ENCODE peak calls at places on chromosomes 1 and 21, in five cellular contexts. One of them, this sample, is unnamed. For H3K36me3 and H3K4me1, the result is how much of the 10 kb centered on the place peaks cover.

GRCh38 chr1:193185861-193186714 is at the start of gene B3GALT2:
- DNase-seq in naive thymus-derived CD4-positive, alpha-beta T cell: peak
- DNase-seq in left ventricle myocardium inferior: no peak
- DNase-seq in PC-9: no peak
- DNase-seq in CD8-positive, alpha-beta memory T cell: peak
- DNase-seq in this sample: peak

GRCh38 chr1:246214708-246215504 is 292.2 kb downstream of the SMYD3 start:
- DNase-seq in naive thymus-derived CD4-positive, alpha-beta T cell: no peak
- DNase-seq in left ventricle myocardium inferior: no peak
- DNase-seq in PC-9: no peak
- DNase-seq in CD8-positive, alpha-beta memory T cell: no peak
- DNase-seq in this sample: no peak

GRCh38 chr1:63189677-63190076 is 132.7 kb upstream of the FOXD3 start:
- DNase-seq in naive thymus-derived CD4-positive, alpha-beta T cell: no peak
- DNase-seq in left ventricle myocardium inferior: no peak
- DNase-seq in PC-9: no peak
- DNase-seq in CD8-positive, alpha-beta memory T cell: no peak
- DNase-seq in this sample: no peak

GRCh38 chr21:46217511-46218196 is 10.9 kb downstream of the LSS start:
- DNase-seq in naive thymus-derived CD4-positive, alpha-beta T cell: no peak
- DNase-seq in left ventricle myocardium inferior: no peak
- DNase-seq in PC-9: no peak
- DNase-seq in CD8-positive, alpha-beta memory T cell: no peak
- DNase-seq in this sample: no peak

GRCh38 chr1:43799656-43800629 is 92.6 kb downstream of the ST3GAL3 start:
- DNase-seq in naive thymus-derived CD4-positive, alpha-beta T cell: no peak
- DNase-seq in left ventricle myocardium inferior: no peak
- DNase-seq in PC-9: no peak
- DNase-seq in CD8-positive, alpha-beta memory T cell: no peak
- DNase-seq in this sample: no peak

GRCh38 chr21:27393726-27394125 is 426.8 kb upstream of the ADAMTS5 start:
- DNase-seq in naive thymus-derived CD4-positive, alpha-beta T cell: no peak
- DNase-seq in left ventricle myocardium inferior: no peak
- DNase-seq in PC-9: no peak
- DNase-seq in CD8-positive, alpha-beta memory T cell: no peak
- DNase-seq in this sample: no peak

GRCh38 chr1:40921981-40922677 is 57.4 kb upstream of the CTPS1 start:
- DNase-seq in naive thymus-derived CD4-positive, alpha-beta T cell: no peak
- DNase-seq in left ventricle myocardium inferior: no peak
- DNase-seq in PC-9: no peak
- DNase-seq in CD8-positive, alpha-beta memory T cell: no peak
- DNase-seq in this sample: no peak

GRCh38 chr1:201703646-201704438 is 125.1 kb upstream of the IPO9 start:
- DNase-seq in naive thymus-derived CD4-positive, alpha-beta T cell: peak
- DNase-seq in left ventricle myocardium inferior: peak
- DNase-seq in PC-9: peak
- DNase-seq in CD8-positive, alpha-beta memory T cell: peak
- DNase-seq in this sample: peak

GRCh38 chr1:11062965-11063401 is 3.2 kb upstream of the SRM start:
- DNase-seq in naive thymus-derived CD4-positive, alpha-beta T cell: no peak
- DNase-seq in left ventricle myocardium inferior: no peak
- DNase-seq in PC-9: no peak
- DNase-seq in CD8-positive, alpha-beta memory T cell: no peak
- DNase-seq in this sample: no peak

GRCh38 chr1:47423872-47424271 is 7.8 kb downstream of the FOXE3 start:
- DNase-seq in naive thymus-derived CD4-positive, alpha-beta T cell: no peak
- DNase-seq in left ventricle myocardium inferior: no peak
- DNase-seq in PC-9: no peak
- DNase-seq in CD8-positive, alpha-beta memory T cell: no peak
- DNase-seq in this sample: no peak

GRCh38 chr1:163295949-163296348 is 25.8 kb upstream of the NUF2 start:
- DNase-seq in naive thymus-derived CD4-positive, alpha-beta T cell: no peak
- DNase-seq in left ventricle myocardium inferior: no peak
- DNase-seq in PC-9: no peak
- DNase-seq in CD8-positive, alpha-beta memory T cell: no peak
- DNase-seq in this sample: no peak

GRCh38 chr21:43916691-43917514 is 51.9 kb downstream of the AGPAT3 start:
- DNase-seq in naive thymus-derived CD4-positive, alpha-beta T cell: peak
- DNase-seq in left ventricle myocardium inferior: no peak
- DNase-seq in PC-9: no peak
- DNase-seq in CD8-positive, alpha-beta memory T cell: peak
- DNase-seq in this sample: peak

GRCh38 chr21:42324896-42325295 is 9.7 kb upstream of the TFF3 start:
- DNase-seq in naive thymus-derived CD4-positive, alpha-beta T cell: no peak
- DNase-seq in left ventricle myocardium inferior: no peak
- DNase-seq in PC-9: no peak
- DNase-seq in CD8-positive, alpha-beta memory T cell: no peak
- DNase-seq in this sample: no peak

GRCh38 chr1:157110686-157111085 is 11.1 kb upstream of the ETV3L start:
- DNase-seq in naive thymus-derived CD4-positive, alpha-beta T cell: no peak
- DNase-seq in left ventricle myocardium inferior: no peak
- DNase-seq in PC-9: no peak
- DNase-seq in CD8-positive, alpha-beta memory T cell: no peak
- DNase-seq in this sample: no peak

GRCh38 chr21:43585924-43586411 is 73.3 kb downstream of the HSF2BP start:
- DNase-seq in naive thymus-derived CD4-positive, alpha-beta T cell: no peak
- DNase-seq in left ventricle myocardium inferior: no peak
- DNase-seq in PC-9: peak
- DNase-seq in CD8-positive, alpha-beta memory T cell: no peak
- DNase-seq in this sample: no peak

GRCh38 chr1:69157046-69157756 is 410.5 kb upstream of the LRRC7 start:
- DNase-seq in naive thymus-derived CD4-positive, alpha-beta T cell: no peak
- DNase-seq in left ventricle myocardium inferior: no peak
- DNase-seq in PC-9: no peak
- DNase-seq in CD8-positive, alpha-beta memory T cell: no peak
- DNase-seq in this sample: no peak

GRCh38 chr1:145845144-145845513 is 301 bp upstream of the NUDT17 start:
- DNase-seq in naive thymus-derived CD4-positive, alpha-beta T cell: no peak
- DNase-seq in left ventricle myocardium inferior: no peak
- DNase-seq in PC-9: no peak
- DNase-seq in CD8-positive, alpha-beta memory T cell: no peak
- DNase-seq in this sample: no peak

GRCh38 chr21:15365751-15366392 is 301.1 kb upstream of the NRIP1 start:
- DNase-seq in naive thymus-derived CD4-positive, alpha-beta T cell: no peak
- DNase-seq in left ventricle myocardium inferior: no peak
- DNase-seq in PC-9: no peak
- DNase-seq in CD8-positive, alpha-beta memory T cell: no peak
- DNase-seq in this sample: no peak

GRCh38 chr1:162557536-162557935 is 4.0 kb upstream of the UAP1 start:
- DNase-seq in naive thymus-derived CD4-positive, alpha-beta T cell: no peak
- DNase-seq in left ventricle myocardium inferior: no peak
- DNase-seq in PC-9: no peak
- DNase-seq in CD8-positive, alpha-beta memory T cell: no peak
- DNase-seq in this sample: no peak

GRCh38 chr1:120179420-120180348 is 3.4 kb upstream of the SEC22B start:
- DNase-seq in naive thymus-derived CD4-positive, alpha-beta T cell: no peak
- DNase-seq in left ventricle myocardium inferior: no peak
- DNase-seq in PC-9: peak
- DNase-seq in CD8-positive, alpha-beta memory T cell: no peak
- DNase-seq in this sample: no peak

GRCh38 chr1:174815036-174815435 is 184.7 kb upstream of the CACYBP start:
- DNase-seq in naive thymus-derived CD4-positive, alpha-beta T cell: no peak
- DNase-seq in left ventricle myocardium inferior: no peak
- DNase-seq in PC-9: peak
- DNase-seq in CD8-positive, alpha-beta memory T cell: no peak
- DNase-seq in this sample: no peak

GRCh38 chr1:84272401-84272800 is 29.1 kb upstream of the SAMD13 start:
- DNase-seq in naive thymus-derived CD4-positive, alpha-beta T cell: no peak
- DNase-seq in left ventricle myocardium inferior: no peak
- DNase-seq in PC-9: peak
- DNase-seq in CD8-positive, alpha-beta memory T cell: no peak
- DNase-seq in this sample: no peak

GRCh38 chr1:53683986-53684740 is 54.8 kb downstream of the GLIS1 start:
- DNase-seq in naive thymus-derived CD4-positive, alpha-beta T cell: no peak
- DNase-seq in left ventricle myocardium inferior: no peak
- DNase-seq in PC-9: no peak
- DNase-seq in CD8-positive, alpha-beta memory T cell: no peak
- DNase-seq in this sample: no peak

GRCh38 chr1:85278853-85279314 is 2.5 kb upstream of the BCL10 start:
- DNase-seq in naive thymus-derived CD4-positive, alpha-beta T cell: no peak
- DNase-seq in left ventricle myocardium inferior: no peak
- DNase-seq in PC-9: peak
- DNase-seq in CD8-positive, alpha-beta memory T cell: no peak
- DNase-seq in this sample: no peak

GRCh38 chr1:186482661-186483255 is 21.8 kb upstream of the PDC start:
- DNase-seq in naive thymus-derived CD4-positive, alpha-beta T cell: peak
- DNase-seq in left ventricle myocardium inferior: peak
- DNase-seq in PC-9: peak
- DNase-seq in CD8-positive, alpha-beta memory T cell: no peak
- DNase-seq in this sample: no peak

GRCh38 chr1:207186503-207186902 is 82.5 kb downstream of the C4BPA start:
- DNase-seq in naive thymus-derived CD4-positive, alpha-beta T cell: no peak
- DNase-seq in left ventricle myocardium inferior: no peak
- DNase-seq in PC-9: no peak
- DNase-seq in CD8-positive, alpha-beta memory T cell: no peak
- DNase-seq in this sample: no peak

GRCh38 chr1:66925944-66926343 is 1.2 kb downstream of the MIER1 start:
- DNase-seq in naive thymus-derived CD4-positive, alpha-beta T cell: no peak
- DNase-seq in left ventricle myocardium inferior: no peak
- DNase-seq in PC-9: no peak
- DNase-seq in CD8-positive, alpha-beta memory T cell: no peak
- DNase-seq in this sample: no peak

GRCh38 chr21:44914176-44914874 is 6.4 kb downstream of the ITGB2 start:
- DNase-seq in naive thymus-derived CD4-positive, alpha-beta T cell: peak
- DNase-seq in left ventricle myocardium inferior: peak
- DNase-seq in PC-9: peak
- DNase-seq in CD8-positive, alpha-beta memory T cell: peak
- DNase-seq in this sample: peak

DNA sequence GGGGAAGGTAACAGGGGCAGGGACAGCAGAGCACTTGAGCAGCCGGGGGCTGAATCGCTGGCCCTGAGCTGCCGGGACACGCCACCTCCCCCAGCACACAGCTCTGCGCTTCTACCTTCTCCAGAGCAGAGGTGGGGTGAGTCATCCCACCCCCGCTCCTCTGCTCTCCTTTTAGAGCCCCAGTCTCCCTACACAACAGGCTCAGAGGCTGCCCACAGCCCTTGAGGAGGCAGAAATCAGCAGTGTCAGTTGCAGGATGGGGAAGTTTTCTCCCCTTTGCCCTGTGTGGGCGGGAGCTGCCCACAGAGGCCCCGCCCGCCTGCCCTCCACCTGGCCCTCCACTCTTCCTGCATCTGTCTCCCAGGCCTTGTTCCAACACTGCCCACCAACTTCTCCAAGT is 94.6 kb downstream of the STUM start:
- DNase-seq in naive thymus-derived CD4-positive, alpha-beta T cell: no peak
- DNase-seq in left ventricle myocardium inferior: peak
- DNase-seq in PC-9: peak
- DNase-seq in CD8-positive, alpha-beta memory T cell: no peak
- DNase-seq in this sample: no peak
- H3K36me3 ChIP-seq in naive thymus-derived CD4-positive, alpha-beta T cell: under half
- H3K36me3 ChIP-seq in left ventricle myocardium inferior: half or more
- H3K36me3 ChIP-seq in PC-9: under half
- H3K36me3 ChIP-seq in CD8-positive, alpha-beta memory T cell: half or more
- H3K36me3 ChIP-seq in this sample: half or more

DNA sequence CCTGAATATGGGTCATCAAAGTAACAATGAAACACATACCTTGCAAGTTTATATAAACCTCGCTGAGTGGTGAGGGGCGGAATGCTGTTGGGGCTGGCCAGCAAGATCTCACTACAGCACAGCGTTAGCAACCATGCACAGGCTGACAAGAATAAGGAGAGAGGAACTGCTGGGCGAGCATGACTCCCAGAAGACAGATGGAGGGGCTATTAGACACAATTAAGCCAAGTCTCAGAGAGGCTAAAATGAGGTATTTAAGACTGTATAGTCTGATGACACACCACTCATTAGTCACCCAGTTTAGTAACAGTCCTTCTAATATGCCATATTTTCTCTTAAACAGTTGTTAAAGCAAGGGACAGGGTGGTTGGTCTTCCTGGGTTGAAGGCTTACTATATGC is 340.2 kb upstream of the NR5A2 start:
- DNase-seq in naive thymus-derived CD4-positive, alpha-beta T cell: no peak
- DNase-seq in left ventricle myocardium inferior: no peak
- DNase-seq in PC-9: no peak
- DNase-seq in CD8-positive, alpha-beta memory T cell: no peak
- DNase-seq in this sample: no peak
- H3K4me1 ChIP-seq in naive thymus-derived CD4-positive, alpha-beta T cell: under half
- H3K4me1 ChIP-seq in left ventricle myocardium inferior: under half
- H3K4me1 ChIP-seq in PC-9: under half
- H3K4me1 ChIP-seq in CD8-positive, alpha-beta memory T cell: under half
- H3K4me1 ChIP-seq in this sample: under half

DNA sequence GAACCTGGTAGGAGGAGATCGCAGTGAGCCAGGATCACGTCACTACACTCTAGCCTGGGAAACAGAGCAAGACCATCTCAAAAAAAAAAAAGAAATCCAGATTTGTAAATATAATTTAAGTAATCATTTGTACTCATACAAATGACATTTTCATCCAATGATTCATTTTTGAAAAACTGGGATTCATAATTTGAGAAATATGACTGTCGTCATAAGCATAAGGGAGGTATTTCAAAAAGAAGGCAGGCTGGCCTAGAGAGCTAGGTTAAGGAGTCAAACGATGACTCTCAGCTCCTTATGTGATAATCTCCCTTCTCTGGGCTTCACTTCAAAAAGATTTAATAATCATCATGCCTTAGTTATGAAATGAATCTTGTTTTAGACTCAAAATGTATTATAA is 2.3 kb downstream of the GART start:
- DNase-seq in naive thymus-derived CD4-positive, alpha-beta T cell: no peak
- DNase-seq in left ventricle myocardium inferior: no peak
- DNase-seq in PC-9: no peak
- DNase-seq in CD8-positive, alpha-beta memory T cell: no peak
- DNase-seq in this sample: no peak
- H3K36me3 ChIP-seq in naive thymus-derived CD4-positive, alpha-beta T cell: under half
- H3K36me3 ChIP-seq in left ventricle myocardium inferior: under half
- H3K36me3 ChIP-seq in PC-9: under half
- H3K36me3 ChIP-seq in CD8-positive, alpha-beta memory T cell: under half
- H3K36me3 ChIP-seq in this sample: under half

DNA sequence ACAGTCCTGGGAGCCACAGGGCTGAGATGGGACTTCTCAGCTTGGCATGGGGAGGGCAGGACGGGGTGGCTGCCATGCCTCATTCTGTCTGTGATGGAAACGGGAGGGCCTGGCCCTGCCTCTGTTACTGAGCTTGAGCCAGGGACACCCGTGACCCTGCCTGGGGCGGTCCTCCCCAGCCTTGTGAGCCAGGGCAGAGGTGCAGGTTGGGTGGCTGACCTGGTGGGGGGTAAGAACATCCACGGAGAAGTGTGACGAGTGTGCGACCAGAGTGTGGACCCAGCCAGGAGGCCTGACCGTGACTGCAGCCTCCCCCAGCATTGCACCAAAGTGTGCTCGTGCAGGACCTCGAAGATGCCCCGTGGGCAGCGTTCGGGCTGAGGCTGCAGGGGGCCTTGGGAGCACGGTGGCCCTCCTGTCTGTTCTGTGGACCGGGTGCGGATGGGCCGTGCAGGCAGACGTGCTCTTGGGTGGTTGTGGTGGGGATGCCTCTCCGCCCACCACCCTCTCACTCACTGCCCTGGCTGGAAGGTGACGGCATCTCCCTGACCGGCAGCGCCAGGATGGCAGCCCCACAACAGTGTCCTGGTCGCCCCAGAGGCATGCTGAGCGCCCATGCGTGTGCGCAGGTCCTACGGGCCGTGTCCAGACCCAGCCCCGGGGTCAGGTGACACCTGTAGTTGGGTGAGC is 45.4 kb downstream of the SKI start:
- DNase-seq in naive thymus-derived CD4-positive, alpha-beta T cell: no peak
- DNase-seq in left ventricle myocardium inferior: no peak
- DNase-seq in PC-9: no peak
- DNase-seq in CD8-positive, alpha-beta memory T cell: no peak
- DNase-seq in this sample: no peak
- H3K4me1 ChIP-seq in naive thymus-derived CD4-positive, alpha-beta T cell: half or more
- H3K4me1 ChIP-seq in left ventricle myocardium inferior: half or more
- H3K4me1 ChIP-seq in PC-9: under half
- H3K4me1 ChIP-seq in CD8-positive, alpha-beta memory T cell: half or more
- H3K4me1 ChIP-seq in this sample: half or more

This sample was measured in CD4-positive, alpha-beta memory T cell.